ENCODE peak calls at places on chromosomes 5 and 9, in six cellular contexts. B, L, W, S, J and M are unnamed samples.

GRCh38 chr5:125491986-125492385 is 745.5 kb upstream of the ZNF608 start:
- DNase-seq in J (no peak), S (no peak), W (no peak), L (no peak), B (no peak), M (no peak)

GRCh38 chr5:132928008-132928407 is 35.4 kb downstream of the AFF4 start:
- DNase-seq in L (no peak), B (no peak), J (no peak), S (no peak), W (no peak), M (no peak)

GRCh38 chr5:142549834-142550233 is 136.1 kb downstream of the FGF1 start:
- DNase-seq in B (no peak), S (no peak), J (peak; percentile 8), W (no peak), L (no peak), M (no peak)

GRCh38 chr9:88574993-88575392 is 40.0 kb downstream of the NXNL2 start:
- DNase-seq in B (peak; percentile 74), J (no peak), S (no peak), L (no peak), W (peak; percentile 51), M (no peak)

GRCh38 chr9:89661956-89662717 is 57.3 kb downstream of the GADD45G start:
- DNase-seq in B (peak; percentile 86), S (peak; percentile 95), W (peak; percentile 97), L (peak; percentile 97), J (peak; percentile 93), M (peak; percentile 84)

GRCh38 chr9:18978188-18978587 is 54.8 kb downstream of the SAXO1 start:
- DNase-seq in W (no peak), J (no peak), S (no peak), L (no peak), B (no peak), M (no peak)

GRCh38 chr5:96651948-96652753 is 10.0 kb upstream of the CAST start:
- DNase-seq in S (no peak), L (peak; percentile 37), J (no peak), B (no peak), W (peak; percentile 19), M (no peak)

GRCh38 chr9:29456940-29457339 is 1883.7 kb upstream of the C9orf72 start:
- DNase-seq in W (peak; percentile 11), J (no peak), B (no peak), L (no peak), S (no peak), M (no peak)

GRCh38 chr5:180193749-180194375 is 15.1 kb downstream of the RASGEF1C start:
- DNase-seq in S (no peak), W (no peak), B (no peak), L (no peak), J (no peak), M (no peak)

GRCh38 chr9:32989651-32990050 is 11.8 kb downstream of the APTX start:
- DNase-seq in J (peak; percentile 39), L (no peak), S (no peak), W (no peak), B (no peak), M (no peak)

GRCh38 chr5:59236448-59236847 is 653.6 kb downstream of the RAB3C start:
- DNase-seq in W (no peak), J (no peak), S (no peak), B (no peak), L (no peak), M (no peak)

GRCh38 chr5:145678255-145678654 is 156.9 kb downstream of the PRELID2 start:
- DNase-seq in B (no peak), L (no peak), J (no peak), W (no peak), S (no peak), M (no peak)

GRCh38 chr5:145347026-145347616 is 488.0 kb downstream of the PRELID2 start:
- DNase-seq in W (peak; percentile 74), J (peak; percentile 3), B (peak; percentile 72), S (no peak), L (peak; percentile 40), M (peak; percentile 42)

GRCh38 chr9:14585730-14586473 is 107.3 kb downstream of the ZDHHC21 start:
- DNase-seq in J (no peak), L (no peak), W (no peak), B (no peak), S (no peak), M (no peak)

GRCh38 chr5:38367410-38367809 is 109.1 kb downstream of the EGFLAM start:
- DNase-seq in B (no peak), S (no peak), J (no peak), W (no peak), L (peak; percentile 97), M (no peak)

GRCh38 chr9:95055337-95055850 is 262.1 kb downstream of the FANCC start:
- DNase-seq in S (no peak), J (no peak), B (no peak), W (peak; percentile 44), L (no peak), M (no peak)

GRCh38 chr5:142445266-142445665 is 120.4 kb upstream of the SPRY4 start:
- DNase-seq in J (peak; percentile 7), L (no peak), B (peak; percentile 48), W (peak; percentile 22), S (no peak), M (no peak)

GRCh38 chr5:95620870-95621838 is 1.3 kb downstream of the GPR150 start:
- DNase-seq in J (peak; percentile 34), B (no peak), L (peak; percentile 68), W (peak; percentile 43), S (peak; percentile 78), M (peak; percentile 36)

GRCh38 chr5:60445427-60445826 is 254.5 kb downstream of the DEPDC1B start:
- DNase-seq in S (no peak), B (no peak), J (no peak), W (no peak), L (no peak), M (no peak)

GRCh38 chr5:139075066-139076050 is 122.8 kb downstream of the SIL1 start:
- DNase-seq in S (no peak), B (no peak), W (peak; percentile 15), J (no peak), L (no peak), M (no peak)

GRCh38 chr9:125146247-125146646 is 2.9 kb upstream of the SCAI start:
- DNase-seq in W (peak; percentile 91), L (no peak), J (no peak), S (no peak), B (peak; percentile 97), M (no peak)

GRCh38 chr5:56516034-56516433 is 282.9 kb upstream of the ANKRD55 start:
- DNase-seq in W (no peak), L (no peak), J (no peak), S (no peak), B (no peak), M (no peak)

GRCh38 chr5:126988021-126988569 is 42.3 kb downstream of the MARCHF3 start:
- DNase-seq in W (no peak), S (no peak), L (no peak), B (no peak), J (no peak), M (no peak)

GRCh38 chr5:135217669-135218485 is 181.2 kb downstream of the MACROH2A1 start:
- DNase-seq in J (no peak), B (no peak), W (no peak), L (peak; percentile 21), S (peak; percentile 61), M (no peak)

GRCh38 chr5:135215617-135215995 is 181.6 kb upstream of the PITX1 start:
- DNase-seq in L (no peak), S (no peak), B (no peak), J (no peak), W (no peak), M (no peak)

GRCh38 chr5:135216813-135217154 is 182.2 kb downstream of the MACROH2A1 start:
- DNase-seq in W (no peak), J (no peak), L (no peak), B (no peak), S (no peak), M (no peak)

GRCh38 chr5:135214897-135215616 is 181.0 kb upstream of the PITX1 start:
- DNase-seq in J (no peak), B (peak; percentile 60), W (peak; percentile 73), L (no peak), S (peak; percentile 13), M (no peak)

GRCh38 chr5:135216072-135216812 is 182.2 kb upstream of the PITX1 start:
- DNase-seq in S (peak; percentile 20), J (no peak), B (no peak), W (no peak), L (no peak), M (no peak)
- H2BK120ac ChIP-seq in S (no peak overlapping the region), J (no peak overlapping the region), B (no peak overlapping the region), W (no peak overlapping the region), L (no peak overlapping the region), M (no peak overlapping the region)

GRCh38 chr9:98968596-98969337 is 25.1 kb downstream of the COL15A1 start:
- DNase-seq in S (no peak), L (no peak), J (no peak), B (no peak), W (no peak), M (no peak)

GRCh38 chr9:98970532-98971041 is 26.9 kb downstream of the COL15A1 start:
- DNase-seq in W (no peak), S (no peak), J (no peak), L (no peak), B (peak; percentile 55), M (no peak)

GRCh38 chr9:98967257-98967656 is 23.6 kb downstream of the COL15A1 start:
- DNase-seq in L (no peak), B (no peak), W (no peak), J (no peak), S (no peak), M (no peak)

GRCh38 chr9:98964911-98965336 is 21.2 kb downstream of the COL15A1 start:
- DNase-seq in J (peak; percentile 19), L (no peak), S (no peak), B (no peak), W (no peak), M (no peak)

GRCh38 chr9:98967680-98968079 is 24.0 kb downstream of the COL15A1 start:
- DNase-seq in W (no peak), B (no peak), S (no peak), L (no peak), J (no peak), M (no peak)
- H3K27me3 ChIP-seq in W (no peaks in the 10 kb centered on the region), B (no peaks in the 10 kb centered on the region), S (no peaks in the 10 kb centered on the region), L (no peaks in the 10 kb centered on the region), J (no peaks in the 10 kb centered on the region), M (no peaks in the 10 kb centered on the region)

DNA sequence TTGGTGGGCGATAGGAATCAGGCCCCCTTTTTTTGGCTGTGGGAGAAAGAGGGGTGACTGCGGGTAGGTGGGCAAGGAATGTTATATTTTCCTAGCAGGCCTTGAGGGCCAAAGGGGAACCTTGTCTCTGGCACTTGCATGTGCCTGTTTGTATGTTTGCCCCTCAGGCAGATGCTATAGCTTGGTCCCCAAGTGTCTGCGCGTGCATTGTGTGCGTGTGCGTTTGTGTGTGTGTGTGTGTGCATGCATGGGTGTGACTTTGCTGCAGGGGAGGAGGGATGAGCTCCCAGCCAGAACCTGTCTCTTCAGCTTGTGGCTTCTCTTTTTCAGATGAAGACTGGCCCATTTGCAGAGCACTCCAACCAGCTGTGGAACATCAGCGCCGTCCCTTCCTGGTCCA is 30.9 kb downstream of the PTPA start:
- DNase-seq in S (no peak), W (no peak), J (no peak), L (no peak), B (no peak), M (no peak)
- H3K4me3 ChIP-seq in S (no peak overlapping the region), W (peak overlapping the region; percentile 49), J (no peak overlapping the region), L (no peak overlapping the region), B (no peak overlapping the region), M (no peak overlapping the region)

DNA sequence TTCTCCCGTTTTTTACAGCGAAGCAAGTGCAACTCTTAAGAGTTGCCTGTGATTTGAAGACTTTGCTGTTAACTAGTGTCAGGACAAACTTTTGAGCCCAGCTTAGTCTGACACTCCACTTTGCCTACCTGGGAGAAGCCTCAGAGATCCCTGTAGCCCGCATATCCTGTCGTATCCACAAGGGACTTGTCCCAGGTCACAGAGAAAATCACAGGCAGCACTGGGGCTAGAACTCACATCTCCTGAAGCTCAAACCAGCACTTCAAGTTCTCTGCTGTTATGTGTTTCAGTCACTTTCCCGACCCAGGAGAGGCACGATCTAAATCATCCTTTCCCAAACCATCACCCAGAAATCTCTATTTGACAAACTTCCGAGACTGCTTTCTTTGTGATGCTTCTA is 584.5 kb downstream of the ACTL7B start:
- DNase-seq in W (no peak), L (peak; percentile 53), B (no peak), S (no peak), J (no peak), M (no peak)
- H2BK120ac ChIP-seq in W (no peak overlapping the region), L (no peak overlapping the region), B (no peak overlapping the region), S (no peak overlapping the region), J (no peak overlapping the region), M (no peak overlapping the region)